ENCODE peak calls at places on chromosomes 6 and 20, in eight cellular contexts. I is nephron progenitor cell; F is stimulated activated CD4-positive, alpha-beta T cell treated with anti-CD3 and anti-CD28 coated beads, Interleukin-1b, Interleukin-23, amount 100 ng/mL, for 24 hours; Q is cortex of kidney; E is tibial nerve; N is Caki2; R is IMR-90; O is LoVo. D is an unnamed sample.

GRCh38 chr6:139588734-139589418 is 214.4 kb upstream of the CITED2 start:
- DNase-seq in I (no peak), F (no peak), Q (no peak), E (no peak), N (peak; percentile 23), R (peak; percentile 94), O (peak; percentile 53), D (peak; percentile 78)

GRCh38 chr20:47355489-47356219 is 845 bp downstream of the ZMYND8 start:
- DNase-seq in I (no peak), F (no peak), Q (no peak), E (no peak), N (peak; percentile 40), R (no peak), O (no peak), D (no peak)

GRCh38 chr20:35252037-35252461 is 25.6 kb downstream of the MMP24 start:
- DNase-seq in I (no peak), F (no peak), Q (no peak), E (no peak), N (no peak), R (no peak), O (no peak), D (no peak)

GRCh38 chr6:166629628-166630027 is 2.6 kb upstream of the RPS6KA2 start:
- DNase-seq in I (no peak), F (no peak), Q (no peak), E (no peak), N (no peak), R (peak; percentile 89), O (no peak), D (peak; percentile 91)

GRCh38 chr20:62828551-62829230 is 11.8 kb downstream of the COL9A3 start:
- DNase-seq in I (no peak), F (no peak), Q (no peak), E (no peak), N (no peak), R (no peak), O (no peak), D (no peak)

GRCh38 chr20:24721891-24722530 is 227.1 kb upstream of the CST7 start:
- DNase-seq in I (no peak), F (no peak), Q (no peak), E (no peak), N (no peak), R (no peak), O (no peak), D (no peak)

GRCh38 chr20:49356676-49357075 is 78.8 kb upstream of the ZNFX1 start:
- DNase-seq in I (no peak), F (no peak), Q (no peak), E (no peak), N (no peak), R (no peak), O (no peak), D (no peak)

GRCh38 chr20:61055130-61055529 is 196.9 kb upstream of the CDH4 start:
- DNase-seq in I (no peak), F (no peak), Q (no peak), E (no peak), N (no peak), R (no peak), O (no peak), D (no peak)

GRCh38 chr20:558117-558516 is 14.5 kb upstream of the CSNK2A1 start:
- DNase-seq in I (no peak), F (no peak), Q (no peak), E (no peak), N (no peak), R (no peak), O (no peak), D (no peak)